ENCODE peak calls at places on chromosomes 1 and 21, in four cellular contexts. O is HEK293T, D is HepG2, V is K562. G is an unnamed sample.

GRCh38 chr1:50174101-50174500 is 65.4 kb downstream of the ELAVL4 start:
- DNase-seq in O (no peak), D (no peak), V (no peak), G (no peak)

GRCh38 chr1:182680901-182681300 is 3.5 kb downstream of the RGS8 start:
- DNase-seq in O (no peak), D (no peak), V (no peak), G (no peak)

GRCh38 chr1:93614550-93615200 is 67.0 kb downstream of the BCAR3 start:
- DNase-seq in O (no peak), D (peak), V (no peak), G (no peak)

GRCh38 chr1:26012862-26013261 is 8.7 kb upstream of the EXTL1 start:
- DNase-seq in O (no peak), D (no peak), V (no peak), G (no peak)

GRCh38 chr1:213649373-213649772 is 338.4 kb upstream of the PROX1 start:
- DNase-seq in O (no peak), D (no peak), V (no peak), G (no peak)

GRCh38 chr1:199733125-199733524 is 294.4 kb upstream of the NR5A2 start:
- DNase-seq in O (no peak), D (no peak), V (no peak), G (no peak)

GRCh38 chr1:211133393-211133840 is 531 bp downstream of the KCNH1 start:
- DNase-seq in O (no peak), D (no peak), V (no peak), G (no peak)

GRCh38 chr1:15296602-15297321 is 49.7 kb downstream of the FHAD1 start:
- DNase-seq in O (no peak), D (no peak), V (no peak), G (no peak)

GRCh38 chr1:163528710-163529348 is 207.1 kb downstream of the NUF2 start:
- DNase-seq in O (peak), D (peak), V (peak), G (no peak)

GRCh38 chr1:40381268-40382109 is 8.0 kb downstream of the SMAP2 start:
- DNase-seq in O (no peak), D (no peak), V (no peak), G (no peak)

DNA sequence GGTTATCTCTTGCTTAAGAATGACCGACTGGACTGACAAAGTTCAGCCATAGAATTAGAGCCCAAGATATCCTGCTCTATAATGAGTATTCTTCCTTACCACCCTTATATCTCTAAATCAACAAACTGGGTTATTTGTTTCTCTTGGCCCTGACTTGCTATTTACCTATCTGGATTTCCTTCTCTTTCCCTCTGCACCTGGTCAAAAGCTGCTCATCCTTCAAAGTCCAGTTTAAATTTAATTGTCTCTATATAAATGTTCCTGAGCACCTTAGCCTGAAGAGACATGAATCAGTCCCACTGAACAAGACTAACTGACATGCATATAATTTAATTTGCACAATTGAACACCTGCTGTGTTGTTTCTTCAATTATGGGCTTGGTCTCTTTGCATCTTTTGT is 127.1 kb upstream of the KCNJ15 start:
- DNase-seq in O (no peak), D (no peak), V (no peak), G (no peak)
- TF ChIP-seq TARDBP in O (no peak), D (no peak), V (no peak), G (no peak)

DNA sequence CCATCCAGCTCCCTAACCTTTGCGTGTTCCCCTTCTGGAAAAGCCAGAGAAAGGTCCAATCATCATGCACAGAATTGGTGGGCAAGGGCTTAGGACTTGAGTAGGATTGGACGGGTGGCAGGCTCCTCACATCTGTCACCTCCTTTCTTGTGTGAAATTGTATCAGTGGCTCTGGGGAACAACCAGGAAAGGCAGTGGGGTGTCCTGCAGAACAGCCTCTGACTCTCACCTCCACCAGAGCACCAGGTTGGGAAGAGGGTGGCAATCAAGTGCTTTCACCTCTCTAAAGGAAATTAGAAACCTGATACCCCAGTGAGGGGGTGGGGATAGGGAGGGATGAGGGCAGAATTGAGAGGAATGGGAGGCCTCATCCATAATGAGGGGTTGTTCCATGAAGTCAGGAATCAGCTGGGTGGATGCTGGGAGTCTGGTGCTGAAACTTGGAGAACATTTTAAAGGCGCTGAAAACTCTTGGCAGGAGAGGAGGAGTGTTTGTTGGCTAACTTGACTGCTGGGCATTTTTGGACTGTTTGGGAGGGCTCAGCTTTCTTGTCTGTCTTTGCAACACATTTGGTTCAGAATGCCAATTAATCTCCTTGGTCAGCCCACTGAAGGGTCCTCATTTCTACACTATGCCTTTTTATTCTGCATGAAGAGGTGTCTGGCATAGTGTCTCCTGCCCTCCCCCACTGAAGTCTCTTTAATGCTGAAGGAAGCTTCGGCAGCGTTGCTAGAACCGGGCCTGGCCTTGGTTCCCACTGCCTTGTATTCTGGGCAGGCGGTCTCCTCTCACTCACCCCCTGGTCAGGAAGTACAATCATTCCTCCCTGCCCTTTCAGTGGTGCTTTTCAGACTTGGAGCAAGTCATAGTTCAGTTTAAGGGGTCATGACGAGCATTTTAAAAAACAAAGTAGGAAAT is 2.1 kb downstream of the PHGDH start:
- DNase-seq in O (peak), D (no peak), V (no peak), G (no peak)
- TF ChIP-seq TARDBP in O (no peak), D (no peak), V (no peak), G (no peak)

GRCh38 chr1:8355439-8356255 is 37.7 kb downstream of the SLC45A1 start:
- DNase-seq in O (no peak), D (no peak), V (no peak), G (no peak)

GRCh38 chr1:8358897-8359616 is 41.1 kb downstream of the SLC45A1 start:
- DNase-seq in O (no peak), D (no peak), V (no peak), G (no peak)

GRCh38 chr1:8356256-8357209 is 38.6 kb downstream of the SLC45A1 start:
- DNase-seq in O (no peak), D (no peak), V (no peak), G (no peak)

GRCh38 chr1:8358241-8358896 is 40.5 kb downstream of the SLC45A1 start:
- DNase-seq in O (no peak), D (no peak), V (no peak), G (no peak)

DNA sequence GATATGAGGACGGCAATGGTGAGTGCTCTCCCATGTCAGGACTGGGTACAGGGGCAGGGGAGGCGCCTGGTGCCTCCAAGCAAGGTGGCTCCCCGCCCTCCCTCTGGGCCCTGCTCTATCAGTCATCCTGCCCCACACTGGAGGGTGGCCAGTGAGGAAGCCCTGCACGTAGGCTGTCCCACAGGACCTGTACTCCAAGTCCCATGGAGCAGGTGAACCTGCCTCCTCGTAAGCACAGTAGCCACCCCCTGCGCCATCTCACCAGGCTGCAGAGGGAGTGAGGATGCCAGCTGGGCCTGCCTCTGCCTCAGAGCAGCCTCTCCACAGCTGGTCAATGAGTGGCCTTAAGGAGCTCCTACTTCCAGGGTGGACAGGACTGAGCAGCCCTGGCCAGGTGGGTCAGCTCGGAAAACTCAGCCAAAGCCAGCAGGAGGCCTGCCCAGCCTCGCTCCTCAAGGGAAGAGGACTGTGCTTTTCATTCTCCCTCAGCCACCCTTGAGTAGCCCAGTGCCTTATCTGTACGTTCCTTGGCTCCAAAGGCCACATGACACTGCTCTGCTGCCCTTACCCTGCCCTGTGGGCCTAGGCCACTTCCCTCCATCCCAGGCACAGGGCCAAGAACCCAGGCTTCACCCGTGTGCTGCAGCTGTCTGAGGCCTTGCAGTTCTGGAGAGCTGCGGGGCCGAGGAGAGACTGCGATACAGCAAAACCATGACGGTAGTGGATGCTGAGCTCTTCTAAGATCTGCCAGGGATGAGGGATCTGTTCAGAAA is 39.6 kb downstream of the SLC45A1 start:
- DNase-seq in O (no peak), D (no peak), V (no peak), G (no peak)
- TF ChIP-seq TARDBP in O (no peak), D (no peak), V (no peak), G (no peak)

DNA sequence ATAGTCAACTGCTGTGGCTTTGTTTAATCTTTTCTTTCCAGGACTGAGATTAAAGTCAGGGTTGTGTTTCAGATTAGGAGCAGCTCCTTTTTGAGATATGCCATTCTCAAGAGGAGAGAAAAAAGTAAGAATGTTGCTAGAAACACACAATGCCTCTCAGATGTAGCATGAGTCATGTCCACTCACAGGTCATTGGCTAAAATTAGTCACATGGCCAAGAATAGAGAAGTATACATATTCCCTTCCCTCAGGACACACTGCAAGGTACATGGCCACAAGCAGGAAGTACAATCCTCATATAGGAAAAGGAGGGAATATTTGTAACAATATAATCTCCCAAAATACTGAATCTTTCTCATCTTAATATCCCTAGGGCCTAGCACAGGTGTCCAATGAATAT is 141.9 kb upstream of the PTBP2 start:
- DNase-seq in O (no peak), D (no peak), V (peak), G (no peak)
- TF ChIP-seq TARDBP in O (no peak), D (no peak), V (no peak), G (no peak)

GRCh38 chr21:39611547-39612190 is 1.1 kb upstream of the B3GALT5 start:
- DNase-seq in O (no peak), D (no peak), V (no peak), G (no peak)
- TF ChIP-seq TARDBP in O (no peak), D (no peak), V (no peak), G (no peak)

GRCh38 chr1:220123889-220124288 is 30.0 kb downstream of the IARS2 start:
- DNase-seq in O (peak), D (peak), V (no peak), G (no peak)
- TF ChIP-seq TARDBP in O (no peak), D (no peak), V (no peak), G (no peak)

GRCh38 chr1:197994907-197995407 is 77.8 kb downstream of the LHX9 start:
- DNase-seq in O (no peak), D (peak), V (no peak), G (no peak)

GRCh38 chr1:197984273-197984672 is 67.1 kb downstream of the LHX9 start:
- DNase-seq in O (no peak), D (no peak), V (no peak), G (no peak)

GRCh38 chr1:197985340-197985739 is 68.2 kb downstream of the LHX9 start:
- DNase-seq in O (no peak), D (no peak), V (no peak), G (no peak)

GRCh38 chr1:197986817-197987216 is 69.6 kb downstream of the LHX9 start:
- DNase-seq in O (no peak), D (no peak), V (no peak), G (no peak)

DNA sequence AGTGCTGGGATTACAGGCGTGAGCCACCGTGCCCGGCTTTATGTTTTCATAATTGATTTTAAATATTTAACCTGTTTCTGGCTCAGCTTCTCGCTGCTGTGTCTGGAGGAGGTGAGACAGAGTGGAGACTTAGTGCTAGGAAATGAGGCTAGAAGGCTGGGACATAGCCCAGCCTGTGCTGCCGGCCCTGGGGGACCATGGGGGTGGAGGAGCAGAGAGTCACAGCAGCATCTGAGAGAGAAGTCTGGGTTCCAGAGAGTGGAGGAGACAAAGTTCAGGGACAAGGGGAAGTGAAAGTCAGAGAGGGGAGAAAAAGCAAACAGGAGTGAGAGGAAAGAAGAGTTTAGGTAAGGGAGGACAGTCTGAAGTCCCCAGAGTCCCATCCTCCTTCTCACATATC is 71.9 kb downstream of the LHX9 start:
- DNase-seq in O (no peak), D (no peak), V (no peak), G (no peak)
- TF ChIP-seq TARDBP in O (no peak), D (no peak), V (no peak), G (no peak)

GRCh38 chr1:232432313-232432712 is 197.6 kb downstream of the SIPA1L2 start:
- DNase-seq in O (no peak), D (no peak), V (no peak), G (no peak)
- TF ChIP-seq TARDBP in O (no peak), D (no peak), V (no peak), G (no peak)

G was measured in GM12878.